ENCODE peak calls at places on chromosomes 13 and 19, in five cellular contexts. One of them, this sample, is unnamed.

GRCh38 chr19:12886943-12887747 is at the start of gene KLF1:
- DNase-seq in HuH-7: no peak
- DNase-seq in activated CD8-positive, alpha-beta memory T cell treated with anti-CD3 and anti-CD28 coated beads for 1 hour: no peak
- DNase-seq in Right ventricle myocardium superior: no peak
- DNase-seq in cardiac fibroblast: no peak
- DNase-seq in this sample: no peak

GRCh38 chr19:6736169-6736916 is 1.0 kb downstream of the GPR108 start:
- DNase-seq in HuH-7: peak; percentile 76
- DNase-seq in Right ventricle myocardium superior: peak; percentile 85
- DNase-seq in activated CD8-positive, alpha-beta memory T cell treated with anti-CD3 and anti-CD28 coated beads for 1 hour: no peak
- DNase-seq in cardiac fibroblast: peak; percentile 91
- DNase-seq in this sample: peak; percentile 87

GRCh38 chr13:20159646-20160345 is 1.1 kb downstream of the GJA3 start:
- DNase-seq in Right ventricle myocardium superior: no peak
- DNase-seq in activated CD8-positive, alpha-beta memory T cell treated with anti-CD3 and anti-CD28 coated beads for 1 hour: no peak
- DNase-seq in HuH-7: no peak
- DNase-seq in cardiac fibroblast: peak; percentile 23
- DNase-seq in this sample: no peak

GRCh38 chr13:77033717-77034302 is 6.9 kb upstream of the FBXL3 start:
- DNase-seq in cardiac fibroblast: peak; percentile 54
- DNase-seq in Right ventricle myocardium superior: no peak
- DNase-seq in activated CD8-positive, alpha-beta memory T cell treated with anti-CD3 and anti-CD28 coated beads for 1 hour: no peak
- DNase-seq in HuH-7: no peak
- DNase-seq in this sample: no peak

GRCh38 chr19:343941-344624 is 513 bp downstream of the MIER2 start:
- DNase-seq in activated CD8-positive, alpha-beta memory T cell treated with anti-CD3 and anti-CD28 coated beads for 1 hour: no peak
- DNase-seq in HuH-7: peak; percentile 81
- DNase-seq in Right ventricle myocardium superior: peak; percentile 45
- DNase-seq in cardiac fibroblast: peak; percentile 34
- DNase-seq in this sample: no peak

GRCh38 chr19:45523642-45524256 is 16.5 kb downstream of the VASP start:
- DNase-seq in Right ventricle myocardium superior: peak; percentile 81
- DNase-seq in activated CD8-positive, alpha-beta memory T cell treated with anti-CD3 and anti-CD28 coated beads for 1 hour: peak; percentile 44
- DNase-seq in cardiac fibroblast: peak; percentile 88
- DNase-seq in HuH-7: peak; percentile 88
- DNase-seq in this sample: peak; percentile 94

GRCh38 chr13:35475131-35475959 is 1.1 kb downstream of the MAB21L1 start:
- DNase-seq in Right ventricle myocardium superior: peak; percentile 59
- DNase-seq in activated CD8-positive, alpha-beta memory T cell treated with anti-CD3 and anti-CD28 coated beads for 1 hour: no peak
- DNase-seq in HuH-7: peak; percentile 26
- DNase-seq in cardiac fibroblast: peak; percentile 34
- DNase-seq in this sample: no peak

GRCh38 chr19:48618278-48618915 is 581 bp downstream of the RPL18 start:
- DNase-seq in HuH-7: no peak
- DNase-seq in Right ventricle myocardium superior: no peak
- DNase-seq in cardiac fibroblast: no peak
- DNase-seq in activated CD8-positive, alpha-beta memory T cell treated with anti-CD3 and anti-CD28 coated beads for 1 hour: no peak
- DNase-seq in this sample: no peak

GRCh38 chr19:49451430-49452181 is at the start of gene PIH1D1:
- DNase-seq in HuH-7: peak; percentile 88
- DNase-seq in Right ventricle myocardium superior: peak; percentile 98
- DNase-seq in cardiac fibroblast: peak; percentile 100
- DNase-seq in activated CD8-positive, alpha-beta memory T cell treated with anti-CD3 and anti-CD28 coated beads for 1 hour: peak; percentile 90
- DNase-seq in this sample: peak; percentile 99

GRCh38 chr19:33434886-33435705 is 61.6 kb downstream of the CEBPG start:
- DNase-seq in HuH-7: no peak
- DNase-seq in activated CD8-positive, alpha-beta memory T cell treated with anti-CD3 and anti-CD28 coated beads for 1 hour: no peak
- DNase-seq in Right ventricle myocardium superior: peak; percentile 32
- DNase-seq in cardiac fibroblast: peak; percentile 13
- DNase-seq in this sample: no peak

GRCh38 chr19:5621945-5622464 is 571 bp downstream of the SAFB2 start:
- DNase-seq in HuH-7: no peak
- DNase-seq in Right ventricle myocardium superior: peak; percentile 47
- DNase-seq in cardiac fibroblast: peak; percentile 7
- DNase-seq in activated CD8-positive, alpha-beta memory T cell treated with anti-CD3 and anti-CD28 coated beads for 1 hour: no peak
- DNase-seq in this sample: no peak